ENCODE peak calls at places on chromosome 5, in seven cellular contexts. P is IMR-90, R is testis, Y is transverse colon, V is uterus, S is ovary, K is A549. H is an unnamed sample.

GRCh38 chr5:145237843-145238242 is 597.3 kb downstream of the PRELID2 start:
- DNase-seq in P (peak), R (peak), Y (peak), V (no peak), S (no peak), K (peak), H (no peak)

GRCh38 chr5:132776077-132776931 is 735 bp downstream of the SEPTIN8 start:
- DNase-seq in P (no peak), R (no peak), Y (peak), V (peak), S (peak), K (peak), H (no peak)

GRCh38 chr5:94969174-94969573 is 315.7 kb downstream of the MCTP1 start:
- DNase-seq in P (peak), R (no peak), Y (no peak), V (no peak), S (no peak), K (peak), H (no peak)

GRCh38 chr5:73381587-73382411 is 66.8 kb downstream of the FOXD1 start:
- DNase-seq in P (no peak), R (no peak), Y (no peak), V (no peak), S (no peak), K (no peak), H (no peak)

GRCh38 chr5:123538670-123539459 is 26.9 kb downstream of the CSNK1G3 start:
- DNase-seq in P (no peak), R (no peak), Y (no peak), V (no peak), S (no peak), K (peak), H (no peak)

GRCh38 chr5:56405116-56405515 is 172.0 kb upstream of the ANKRD55 start:
- DNase-seq in P (no peak), R (no peak), Y (no peak), V (no peak), S (no peak), K (no peak), H (no peak)

GRCh38 chr5:171882118-171882517 is 96.5 kb downstream of the SMIM23 start:
- DNase-seq in P (no peak), R (no peak), Y (no peak), V (no peak), S (no peak), K (no peak), H (no peak)

GRCh38 chr5:95281211-95281610 is 3.7 kb downstream of the MCTP1 start:
- DNase-seq in P (peak), R (no peak), Y (no peak), V (no peak), S (no peak), K (no peak), H (no peak)

GRCh38 chr5:110177729-110178128 is 488.0 kb downstream of the MAN2A1 start:
- DNase-seq in P (no peak), R (no peak), Y (no peak), V (no peak), S (no peak), K (no peak), H (no peak)

GRCh38 chr5:140111043-140111858 is 2.7 kb upstream of the PURA start:
- DNase-seq in P (no peak), R (no peak), Y (no peak), V (no peak), S (no peak), K (no peak), H (no peak)

GRCh38 chr5:114010362-114010761 is 351.5 kb upstream of the KCNN2 start:
- DNase-seq in P (peak), R (no peak), Y (no peak), V (no peak), S (no peak), K (no peak), H (no peak)

GRCh38 chr5:90381213-90381929 is 28.2 kb downstream of the CETN3 start:
- DNase-seq in P (no peak), R (no peak), Y (peak), V (no peak), S (no peak), K (no peak), H (no peak)

GRCh38 chr5:87268970-87269377 is 1.3 kb downstream of the RASA1 start:
- DNase-seq in P (no peak), R (no peak), Y (no peak), V (no peak), S (no peak), K (no peak), H (no peak)

GRCh38 chr5:96144289-96144688 is 182.6 kb upstream of the ELL2 start:
- DNase-seq in P (no peak), R (no peak), Y (peak), V (no peak), S (no peak), K (no peak), H (no peak)

GRCh38 chr5:59130441-59130840 is 547.6 kb downstream of the RAB3C start:
- DNase-seq in P (peak), R (no peak), Y (no peak), V (no peak), S (no peak), K (peak), H (no peak)

GRCh38 chr5:31470608-31471007 is 61.3 kb downstream of the DROSHA start:
- DNase-seq in P (peak), R (peak), Y (peak), V (no peak), S (no peak), K (no peak), H (peak)

GRCh38 chr5:113182658-113183344 is 206.2 kb downstream of the DCP2 start:
- DNase-seq in P (no peak), R (no peak), Y (no peak), V (no peak), S (no peak), K (no peak), H (no peak)

GRCh38 chr5:80248378-80248777 is 7.5 kb downstream of the SERINC5 start:
- DNase-seq in P (no peak), R (no peak), Y (no peak), V (no peak), S (no peak), K (no peak), H (no peak)

GRCh38 chr5:140108093-140109049 is 5.5 kb upstream of the PURA start:
- DNase-seq in P (no peak), R (peak), Y (peak), V (peak), S (peak), K (no peak), H (peak)

GRCh38 chr5:156473271-156473935 is 146.4 kb downstream of the SGCD start:
- DNase-seq in P (peak), R (no peak), Y (no peak), V (no peak), S (no peak), K (peak), H (no peak)

GRCh38 chr5:135141303-135142268 is 107.6 kb upstream of the PITX1 start:
- DNase-seq in P (peak), R (no peak), Y (no peak), V (no peak), S (no peak), K (peak), H (peak)

GRCh38 chr5:64625678-64626077 is 64.6 kb upstream of the SHISAL2B start:
- DNase-seq in P (peak), R (no peak), Y (no peak), V (no peak), S (no peak), K (peak), H (no peak)

GRCh38 chr5:52069997-52070396 is 686.7 kb downstream of the ISL1 start:
- DNase-seq in P (no peak), R (no peak), Y (no peak), V (no peak), S (no peak), K (no peak), H (no peak)

GRCh38 chr5:143738415-143739401 is 73.3 kb upstream of the HMHB1 start:
- DNase-seq in P (peak), R (no peak), Y (no peak), V (no peak), S (no peak), K (no peak), H (no peak)

GRCh38 chr5:56637321-56637920 is 177.9 kb upstream of the MAP3K1 start:
- DNase-seq in P (peak), R (no peak), Y (no peak), V (no peak), S (no peak), K (peak), H (no peak)

GRCh38 chr5:150406120-150407096 is 6.3 kb downstream of the CD74 start:
- DNase-seq in P (no peak), R (no peak), Y (no peak), V (no peak), S (no peak), K (no peak), H (no peak)

GRCh38 chr5:150402901-150403342 is 9.8 kb downstream of the CD74 start:
- DNase-seq in P (no peak), R (no peak), Y (no peak), V (no peak), S (no peak), K (no peak), H (no peak)

GRCh38 chr5:150407097-150407720 is 5.5 kb downstream of the CD74 start:
- DNase-seq in P (no peak), R (no peak), Y (no peak), V (no peak), S (no peak), K (no peak), H (no peak)

GRCh38 chr5:150404121-150404990 is 8.4 kb downstream of the CD74 start:
- DNase-seq in P (no peak), R (peak), Y (no peak), V (no peak), S (no peak), K (no peak), H (no peak)

GRCh38 chr5:150404991-150405816 is 7.5 kb downstream of the CD74 start:
- DNase-seq in P (no peak), R (no peak), Y (no peak), V (no peak), S (no peak), K (no peak), H (no peak)
- TF ChIP-seq POLR2A in P (no peak), R (no peak), Y (no peak), V (no peak), S (no peak), K (no peak), H (no peak)

DNA sequence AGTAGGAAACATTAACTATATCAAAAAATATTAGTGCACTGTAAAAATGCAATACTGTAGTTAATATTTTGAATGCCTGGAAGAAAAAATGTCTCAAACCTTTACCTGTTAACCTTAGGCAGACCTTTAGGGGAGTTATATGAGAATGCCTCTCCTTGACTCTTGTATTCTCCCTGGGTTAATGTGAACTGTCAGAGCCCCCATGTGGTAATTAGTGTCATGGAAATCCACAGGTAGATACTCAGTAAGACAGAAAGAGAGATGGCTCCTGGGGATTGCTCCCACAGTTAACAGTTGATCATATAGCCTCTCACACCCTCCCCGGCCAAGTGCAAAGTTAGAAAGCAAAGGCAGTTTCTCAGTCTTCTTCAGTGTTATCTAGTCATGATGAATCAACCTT is 742.8 kb downstream of the NR2F1-AS1 start:
- DNase-seq in P (no peak), R (no peak), Y (no peak), V (no peak), S (no peak), K (peak), H (no peak)
- TF ChIP-seq CTCF in P (peak), R (no peak), Y (no peak), V (no peak), S (no peak), K (peak), H (no peak)

GRCh38 chr5:61572959-61573358 is 240.9 kb downstream of the ZSWIM6 start:
- DNase-seq in P (no peak), R (no peak), Y (no peak), V (no peak), S (no peak), K (no peak), H (no peak)
- TF ChIP-seq POLR2A in P (no peak), R (no peak), Y (no peak), V (no peak), S (no peak), K (no peak), H (no peak)

DNA sequence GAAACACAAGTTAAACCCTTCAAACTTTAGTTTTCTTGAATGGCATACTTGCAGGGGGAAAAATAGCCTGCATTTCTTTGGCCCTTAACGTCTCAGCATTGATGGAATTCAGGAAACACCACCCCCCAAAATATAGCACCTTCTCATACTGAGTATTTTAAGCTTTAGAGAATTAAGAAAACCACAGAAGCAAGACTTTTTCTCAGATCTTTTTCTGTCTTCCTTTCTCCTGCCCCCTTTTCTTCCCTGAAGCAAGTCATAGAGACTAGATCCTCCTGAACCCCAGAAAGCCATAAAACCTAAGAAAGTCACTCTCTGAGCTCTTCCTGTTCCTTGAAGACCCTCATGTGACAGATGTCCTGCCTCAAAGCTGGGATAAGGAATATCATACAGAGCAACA is 1069.9 kb downstream of the EFNA5 start:
- DNase-seq in P (no peak), R (no peak), Y (no peak), V (no peak), S (no peak), K (no peak), H (no peak)
- TF ChIP-seq CTCF in P (no peak), R (no peak), Y (no peak), V (no peak), S (no peak), K (no peak), H (no peak)

H was measured in lower leg skin.